ENCODE peak calls at places on chromosome 7, in nine cellular contexts. One of them, this sample, is unnamed.

GRCh38 chr7:73742338-73742752 is 3.7 kb upstream of the ABHD11 start:
- DNase-seq in GM03348: no peak
- DNase-seq in caudate nucleus: no peak
- DNase-seq in H4: no peak
- DNase-seq in Kasumi-1: no peak
- DNase-seq in HFFc6: no peak
- DNase-seq in HT-29: peak
- DNase-seq in activated T-helper 1 cell treated with anti-CD3 and anti-CD28 coated beads, Interleukin-2, amount 50 U/mL, for 16 hours: no peak
- DNase-seq in type B pancreatic cell: no peak
- DNase-seq in this sample: no peak

GRCh38 chr7:17599733-17600685 is 301.6 kb downstream of the AHR start:
- DNase-seq in GM03348: peak
- DNase-seq in caudate nucleus: no peak
- DNase-seq in H4: peak
- DNase-seq in Kasumi-1: no peak
- DNase-seq in HFFc6: peak
- DNase-seq in HT-29: peak
- DNase-seq in activated T-helper 1 cell treated with anti-CD3 and anti-CD28 coated beads, Interleukin-2, amount 50 U/mL, for 16 hours: no peak
- DNase-seq in type B pancreatic cell: no peak
- DNase-seq in this sample: peak

GRCh38 chr7:128112781-128113221 is 81.6 kb upstream of the LRRC4 start:
- DNase-seq in GM03348: no peak
- DNase-seq in caudate nucleus: no peak
- DNase-seq in H4: no peak
- DNase-seq in Kasumi-1: peak
- DNase-seq in HFFc6: no peak
- DNase-seq in HT-29: no peak
- DNase-seq in activated T-helper 1 cell treated with anti-CD3 and anti-CD28 coated beads, Interleukin-2, amount 50 U/mL, for 16 hours: no peak
- DNase-seq in type B pancreatic cell: no peak
- DNase-seq in this sample: no peak

GRCh38 chr7:16711730-16712129 is 41.8 kb upstream of the TSPAN13 start:
- DNase-seq in GM03348: peak
- DNase-seq in caudate nucleus: no peak
- DNase-seq in H4: no peak
- DNase-seq in Kasumi-1: no peak
- DNase-seq in HFFc6: peak
- DNase-seq in HT-29: no peak
- DNase-seq in activated T-helper 1 cell treated with anti-CD3 and anti-CD28 coated beads, Interleukin-2, amount 50 U/mL, for 16 hours: no peak
- DNase-seq in type B pancreatic cell: no peak
- DNase-seq in this sample: no peak

GRCh38 chr7:155344270-155344617 is 46.6 kb downstream of the INSIG1 start:
- DNase-seq in GM03348: no peak
- DNase-seq in caudate nucleus: no peak
- DNase-seq in H4: no peak
- DNase-seq in Kasumi-1: no peak
- DNase-seq in HFFc6: no peak
- DNase-seq in HT-29: no peak
- DNase-seq in activated T-helper 1 cell treated with anti-CD3 and anti-CD28 coated beads, Interleukin-2, amount 50 U/mL, for 16 hours: no peak
- DNase-seq in type B pancreatic cell: no peak
- DNase-seq in this sample: no peak

GRCh38 chr7:47180268-47180826 is 401.6 kb downstream of the TNS3 start:
- DNase-seq in GM03348: peak
- DNase-seq in caudate nucleus: peak
- DNase-seq in H4: peak
- DNase-seq in Kasumi-1: peak
- DNase-seq in HFFc6: peak
- DNase-seq in HT-29: peak
- DNase-seq in activated T-helper 1 cell treated with anti-CD3 and anti-CD28 coated beads, Interleukin-2, amount 50 U/mL, for 16 hours: no peak
- DNase-seq in type B pancreatic cell: no peak
- DNase-seq in this sample: peak

GRCh38 chr7:100148225-100148558 is 526 bp upstream of the LAMTOR4 start:
- DNase-seq in GM03348: no peak
- DNase-seq in caudate nucleus: no peak
- DNase-seq in H4: no peak
- DNase-seq in Kasumi-1: no peak
- DNase-seq in HFFc6: no peak
- DNase-seq in HT-29: no peak
- DNase-seq in activated T-helper 1 cell treated with anti-CD3 and anti-CD28 coated beads, Interleukin-2, amount 50 U/mL, for 16 hours: no peak
- DNase-seq in type B pancreatic cell: no peak
- DNase-seq in this sample: no peak

GRCh38 chr7:94249631-94250030 is 145.1 kb upstream of the COL1A2 start:
- DNase-seq in GM03348: no peak
- DNase-seq in caudate nucleus: no peak
- DNase-seq in H4: no peak
- DNase-seq in Kasumi-1: no peak
- DNase-seq in HFFc6: no peak
- DNase-seq in HT-29: no peak
- DNase-seq in activated T-helper 1 cell treated with anti-CD3 and anti-CD28 coated beads, Interleukin-2, amount 50 U/mL, for 16 hours: no peak
- DNase-seq in type B pancreatic cell: no peak
- DNase-seq in this sample: no peak

GRCh38 chr7:137937202-137937560 is 64.7 kb downstream of the CREB3L2 start:
- DNase-seq in GM03348: peak
- DNase-seq in caudate nucleus: no peak
- DNase-seq in H4: no peak
- DNase-seq in Kasumi-1: no peak
- DNase-seq in HFFc6: peak
- DNase-seq in HT-29: no peak
- DNase-seq in activated T-helper 1 cell treated with anti-CD3 and anti-CD28 coated beads, Interleukin-2, amount 50 U/mL, for 16 hours: no peak
- DNase-seq in type B pancreatic cell: no peak
- DNase-seq in this sample: no peak

GRCh38 chr7:33185786-33186185 is 56.4 kb downstream of the BBS9 start:
- DNase-seq in GM03348: peak
- DNase-seq in caudate nucleus: peak
- DNase-seq in H4: peak
- DNase-seq in Kasumi-1: peak
- DNase-seq in HFFc6: peak
- DNase-seq in HT-29: peak
- DNase-seq in activated T-helper 1 cell treated with anti-CD3 and anti-CD28 coated beads, Interleukin-2, amount 50 U/mL, for 16 hours: no peak
- DNase-seq in type B pancreatic cell: no peak
- DNase-seq in this sample: peak

GRCh38 chr7:45028138-45028919 is 28.3 kb downstream of the CCM2 start:
- DNase-seq in GM03348: no peak
- DNase-seq in caudate nucleus: peak
- DNase-seq in H4: no peak
- DNase-seq in Kasumi-1: no peak
- DNase-seq in HFFc6: no peak
- DNase-seq in HT-29: no peak
- DNase-seq in activated T-helper 1 cell treated with anti-CD3 and anti-CD28 coated beads, Interleukin-2, amount 50 U/mL, for 16 hours: no peak
- DNase-seq in type B pancreatic cell: no peak
- DNase-seq in this sample: no peak

GRCh38 chr7:65800890-65801341 is 72.0 kb upstream of the VKORC1L1 start:
- DNase-seq in GM03348: no peak
- DNase-seq in caudate nucleus: no peak
- DNase-seq in H4: no peak
- DNase-seq in Kasumi-1: no peak
- DNase-seq in HFFc6: no peak
- DNase-seq in HT-29: no peak
- DNase-seq in activated T-helper 1 cell treated with anti-CD3 and anti-CD28 coated beads, Interleukin-2, amount 50 U/mL, for 16 hours: no peak
- DNase-seq in type B pancreatic cell: no peak
- DNase-seq in this sample: no peak

GRCh38 chr7:55306331-55306730 is 58.8 kb upstream of the LANCL2 start:
- DNase-seq in GM03348: no peak
- DNase-seq in caudate nucleus: no peak
- DNase-seq in H4: no peak
- DNase-seq in Kasumi-1: no peak
- DNase-seq in HFFc6: peak
- DNase-seq in HT-29: no peak
- DNase-seq in activated T-helper 1 cell treated with anti-CD3 and anti-CD28 coated beads, Interleukin-2, amount 50 U/mL, for 16 hours: no peak
- DNase-seq in type B pancreatic cell: no peak
- DNase-seq in this sample: no peak

GRCh38 chr7:150787321-150788281 is 12.6 kb downstream of the TMEM176B start:
- DNase-seq in GM03348: no peak
- DNase-seq in caudate nucleus: no peak
- DNase-seq in H4: no peak
- DNase-seq in Kasumi-1: peak
- DNase-seq in HFFc6: no peak
- DNase-seq in HT-29: no peak
- DNase-seq in activated T-helper 1 cell treated with anti-CD3 and anti-CD28 coated beads, Interleukin-2, amount 50 U/mL, for 16 hours: no peak
- DNase-seq in type B pancreatic cell: no peak
- DNase-seq in this sample: no peak